ENCODE peak calls at places on chromosome X, in four cellular contexts. One of them, this sample, is unnamed. For H3K4me1 and H3K9me3, the result is how much of the 10 kb centered on the place peaks cover.

GRCh38 chrX:46840946-46841740 is 4.3 kb downstream of the RP2 start:
- DNase-seq in cardiac muscle cell: peak
- DNase-seq in IMR-90: no peak
- DNase-seq in A549: no peak
- DNase-seq in this sample: no peak

GRCh38 chrX:109862386-109862910 is 129.4 kb upstream of the ACSL4 start:
- DNase-seq in cardiac muscle cell: no peak
- DNase-seq in IMR-90: no peak
- DNase-seq in A549: no peak
- DNase-seq in this sample: no peak

GRCh38 chrX:102976793-102977495 is 39.9 kb downstream of the RAB40AL start:
- DNase-seq in cardiac muscle cell: peak
- DNase-seq in IMR-90: peak
- DNase-seq in A549: no peak
- DNase-seq in this sample: no peak

GRCh38 chrX:115948018-115948923 is 222.3 kb upstream of the AGTR2 start:
- DNase-seq in cardiac muscle cell: no peak
- DNase-seq in IMR-90: peak
- DNase-seq in A549: no peak
- DNase-seq in this sample: peak

GRCh38 chrX:68383540-68383939 is 49.8 kb downstream of the OPHN1 start:
- DNase-seq in cardiac muscle cell: no peak
- DNase-seq in IMR-90: no peak
- DNase-seq in A549: no peak
- DNase-seq in this sample: no peak

GRCh38 chrX:2931155-2931554 is 2.0 kb upstream of the ARSD start:
- DNase-seq in cardiac muscle cell: no peak
- DNase-seq in IMR-90: no peak
- DNase-seq in A549: no peak
- DNase-seq in this sample: no peak

GRCh38 chrX:17740137-17741122 is 3.1 kb downstream of the SCML1 start:
- DNase-seq in cardiac muscle cell: no peak
- DNase-seq in IMR-90: no peak
- DNase-seq in A549: no peak
- DNase-seq in this sample: no peak

GRCh38 chrX:15404712-15405111 is 20.5 kb upstream of the VEGFD start:
- DNase-seq in cardiac muscle cell: peak
- DNase-seq in IMR-90: peak
- DNase-seq in A549: no peak
- DNase-seq in this sample: no peak

GRCh38 chrX:9955506-9955905 is 11.7 kb upstream of the CLDN34 start:
- DNase-seq in cardiac muscle cell: peak
- DNase-seq in IMR-90: peak
- DNase-seq in A549: no peak
- DNase-seq in this sample: no peak

GRCh38 chrX:145817666-145818521 is at the start of gene SLITRK2:
- DNase-seq in cardiac muscle cell: peak
- DNase-seq in IMR-90: no peak
- DNase-seq in A549: no peak
- DNase-seq in this sample: no peak

GRCh38 chrX:153441296-153441695 is 4.6 kb downstream of the TREX2 start:
- DNase-seq in cardiac muscle cell: no peak
- DNase-seq in IMR-90: no peak
- DNase-seq in A549: no peak
- DNase-seq in this sample: no peak

GRCh38 chrX:42973321-42973720 is 195.4 kb upstream of the PPP1R2C start:
- DNase-seq in cardiac muscle cell: no peak
- DNase-seq in IMR-90: no peak
- DNase-seq in A549: no peak
- DNase-seq in this sample: no peak

GRCh38 chrX:22360129-22360528 is 87.4 kb downstream of the CBLL2 start:
- DNase-seq in cardiac muscle cell: no peak
- DNase-seq in IMR-90: no peak
- DNase-seq in A549: no peak
- DNase-seq in this sample: no peak

GRCh38 chrX:2707334-2707760 is 16.3 kb downstream of the CD99 start:
- DNase-seq in cardiac muscle cell: peak
- DNase-seq in IMR-90: peak
- DNase-seq in A549: peak
- DNase-seq in this sample: no peak

GRCh38 chrX:51053741-51054140 is 143.2 kb downstream of the BMP15 start:
- DNase-seq in cardiac muscle cell: no peak
- DNase-seq in IMR-90: no peak
- DNase-seq in A549: no peak
- DNase-seq in this sample: no peak

GRCh38 chrX:54530358-54530900 is 410 bp downstream of the GNL3L start:
- DNase-seq in cardiac muscle cell: no peak
- DNase-seq in IMR-90: no peak
- DNase-seq in A549: no peak
- DNase-seq in this sample: no peak

GRCh38 chrX:124440674-124441073 is 94.3 kb downstream of the SH2D1A start:
- DNase-seq in cardiac muscle cell: no peak
- DNase-seq in IMR-90: no peak
- DNase-seq in A549: no peak
- DNase-seq in this sample: no peak

GRCh38 chrX:150899191-150899757 is 806 bp upstream of the CD99L2 start:
- DNase-seq in cardiac muscle cell: peak
- DNase-seq in IMR-90: peak
- DNase-seq in A549: peak
- DNase-seq in this sample: peak

GRCh38 chrX:73262991-73263390 is 48.3 kb upstream of the NAP1L2 start:
- DNase-seq in cardiac muscle cell: no peak
- DNase-seq in IMR-90: no peak
- DNase-seq in A549: peak
- DNase-seq in this sample: peak

GRCh38 chrX:141936080-141936479 is 32.4 kb downstream of the MAGEC1 start:
- DNase-seq in cardiac muscle cell: peak
- DNase-seq in IMR-90: no peak
- DNase-seq in A549: no peak
- DNase-seq in this sample: no peak

GRCh38 chrX:1392376-1393130 is 640 bp upstream of the SLC25A6 start:
- DNase-seq in cardiac muscle cell: peak
- DNase-seq in IMR-90: peak
- DNase-seq in A549: peak
- DNase-seq in this sample: no peak

GRCh38 chrX:124619710-124620109 is 273.3 kb downstream of the SH2D1A start:
- DNase-seq in cardiac muscle cell: no peak
- DNase-seq in IMR-90: no peak
- DNase-seq in A549: no peak
- DNase-seq in this sample: no peak

GRCh38 chrX:84729809-84730208 is 227.6 kb upstream of the HDX start:
- DNase-seq in cardiac muscle cell: peak
- DNase-seq in IMR-90: peak
- DNase-seq in A549: peak
- DNase-seq in this sample: peak

GRCh38 chrX:131791608-131792355 is 231.3 kb upstream of the STK26 start:
- DNase-seq in cardiac muscle cell: no peak
- DNase-seq in IMR-90: peak
- DNase-seq in A549: no peak
- DNase-seq in this sample: no peak

GRCh38 chrX:124362761-124363160 is 16.4 kb downstream of the SH2D1A start:
- DNase-seq in cardiac muscle cell: no peak
- DNase-seq in IMR-90: no peak
- DNase-seq in A549: no peak
- DNase-seq in this sample: no peak

DNA sequence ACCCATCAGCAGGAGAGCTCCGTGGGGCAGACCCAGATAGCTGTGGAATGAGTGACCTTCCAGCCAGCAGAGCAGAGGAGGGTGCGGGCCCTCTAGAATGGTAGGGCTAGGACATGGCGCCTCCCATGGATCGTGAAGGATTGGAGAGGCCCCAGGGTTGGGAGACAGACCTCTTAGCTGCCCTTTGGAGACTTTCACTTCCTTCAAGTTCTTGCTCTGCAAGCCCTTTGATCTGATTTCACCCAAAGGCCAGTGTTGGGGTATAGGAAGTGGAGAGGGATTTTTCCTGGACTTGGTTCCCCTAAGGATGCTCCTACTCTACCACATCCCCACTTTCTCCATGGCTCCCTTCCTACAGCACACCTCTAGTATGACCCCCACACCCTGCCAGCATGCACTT is 3.0 kb downstream of the SASH3 start:
- DNase-seq in cardiac muscle cell: no peak
- DNase-seq in IMR-90: no peak
- DNase-seq in A549: no peak
- DNase-seq in this sample: no peak
- H3K4me1 ChIP-seq in cardiac muscle cell: under half
- H3K4me1 ChIP-seq in IMR-90: under half
- H3K4me1 ChIP-seq in A549: under half
- H3K4me1 ChIP-seq in this sample: half or more

GRCh38 chrX:111095974-111096870 is at the start of gene PAK3:
- DNase-seq in cardiac muscle cell: peak
- DNase-seq in IMR-90: peak
- DNase-seq in A549: no peak
- DNase-seq in this sample: peak
- H3K4me3 ChIP-seq in cardiac muscle cell: peak
- H3K4me3 ChIP-seq in IMR-90: peak
- H3K4me3 ChIP-seq in A549: peak
- H3K4me3 ChIP-seq in this sample: peak

DNA sequence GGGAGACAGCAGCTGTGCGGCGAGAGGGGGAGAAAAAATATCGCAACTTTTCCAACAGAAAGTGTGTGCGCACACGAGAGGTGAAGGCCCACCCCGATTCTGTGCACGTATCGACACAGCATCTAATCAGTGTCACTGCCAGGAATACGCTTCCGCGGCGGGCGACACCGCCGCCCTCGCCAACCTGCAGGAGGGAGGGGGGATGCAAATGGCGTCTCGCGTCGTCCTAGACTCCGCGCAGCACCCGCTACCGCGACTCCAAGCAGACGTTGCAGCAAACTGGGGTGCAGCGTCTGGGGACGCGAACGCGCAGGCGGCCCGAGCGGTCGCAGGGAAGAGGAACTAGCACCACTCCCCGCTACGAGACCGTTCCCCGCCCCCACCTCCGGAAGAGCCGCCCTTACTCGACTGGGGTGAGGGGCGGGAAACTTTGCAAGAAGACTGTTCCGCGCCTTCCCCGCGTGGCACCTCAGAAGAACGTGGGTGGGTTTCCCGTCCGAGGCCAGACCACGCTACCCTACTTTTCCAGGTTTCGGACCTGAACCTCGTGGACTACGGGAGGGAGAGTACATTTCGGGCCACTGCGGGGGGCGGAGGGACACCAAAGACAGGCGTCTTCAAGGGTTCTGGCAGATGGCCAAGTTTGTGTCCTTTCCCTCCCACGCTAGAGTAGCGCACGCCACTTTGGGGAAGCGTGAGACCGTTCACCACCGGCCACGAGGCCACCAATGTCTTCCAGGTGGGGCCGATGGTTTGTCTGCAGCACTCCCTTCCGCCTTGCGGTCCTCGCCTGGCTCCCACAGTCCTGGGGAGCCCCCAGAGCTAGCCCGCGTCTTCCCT is 77.9 kb upstream of the BCOR start:
- DNase-seq in cardiac muscle cell: peak
- DNase-seq in IMR-90: no peak
- DNase-seq in A549: peak
- DNase-seq in this sample: peak
- H3K9me3 ChIP-seq in cardiac muscle cell: under half
- H3K9me3 ChIP-seq in IMR-90: under half
- H3K9me3 ChIP-seq in A549: under half
- H3K9me3 ChIP-seq in this sample: under half

DNA sequence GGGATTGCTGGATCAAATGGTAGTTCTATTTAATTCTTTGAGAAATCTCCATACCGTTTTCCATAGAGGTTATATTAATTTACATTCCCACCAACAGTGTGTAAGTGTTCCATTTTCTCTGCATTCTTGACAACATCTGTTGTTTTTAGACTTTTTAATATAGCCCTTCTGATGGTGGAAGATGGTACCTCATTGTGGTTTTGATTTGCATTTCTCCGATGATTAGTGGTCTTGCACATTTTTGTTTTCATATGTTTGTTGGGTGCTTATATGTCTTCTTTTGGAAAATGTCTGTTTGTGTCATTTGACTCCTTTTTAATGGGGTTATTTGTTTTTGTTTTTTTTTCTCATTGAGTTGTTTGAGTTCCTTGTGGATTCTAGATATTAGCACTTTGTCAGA is 75.3 kb upstream of the PUDP start:
- DNase-seq in cardiac muscle cell: no peak
- DNase-seq in IMR-90: no peak
- DNase-seq in A549: no peak
- DNase-seq in this sample: no peak
- H3K4me1 ChIP-seq in cardiac muscle cell: under half
- H3K4me1 ChIP-seq in IMR-90: under half
- H3K4me1 ChIP-seq in A549: under half
- H3K4me1 ChIP-seq in this sample: under half

DNA sequence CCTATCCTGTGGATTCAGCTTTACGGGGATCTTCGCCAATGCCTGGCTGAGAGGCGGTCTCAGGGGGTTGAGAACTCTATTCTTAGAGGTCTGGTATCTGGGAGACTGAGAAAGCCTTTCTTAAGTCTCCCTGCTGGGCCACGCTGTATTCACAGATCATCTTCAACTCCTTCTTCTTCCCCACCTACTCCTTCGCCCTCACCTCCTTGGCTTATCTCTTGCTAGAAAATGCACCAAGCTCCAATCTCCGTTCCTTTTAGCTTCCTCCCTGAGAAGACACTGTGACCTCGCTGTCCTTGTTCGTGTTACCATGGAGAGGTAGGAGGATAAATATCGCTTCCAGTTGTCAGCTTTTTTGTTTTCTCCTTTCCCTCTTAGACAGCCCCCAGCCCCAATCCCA is 450 bp upstream of the KLF8 start:
- DNase-seq in cardiac muscle cell: no peak
- DNase-seq in IMR-90: no peak
- DNase-seq in A549: no peak
- DNase-seq in this sample: no peak
- H3K4me3 ChIP-seq in cardiac muscle cell: peak
- H3K4me3 ChIP-seq in IMR-90: no peak
- H3K4me3 ChIP-seq in A549: no peak
- H3K4me3 ChIP-seq in this sample: peak

GRCh38 chrX:30794497-30794896 is 94.6 kb downstream of the TAB3 start:
- DNase-seq in cardiac muscle cell: no peak
- DNase-seq in IMR-90: no peak
- DNase-seq in A549: no peak
- DNase-seq in this sample: no peak

GRCh38 chrX:30800901-30801300 is 88.2 kb downstream of the TAB3 start:
- DNase-seq in cardiac muscle cell: no peak
- DNase-seq in IMR-90: no peak
- DNase-seq in A549: no peak
- DNase-seq in this sample: no peak

GRCh38 chrX:30798810-30799209 is 90.2 kb downstream of the TAB3 start:
- DNase-seq in cardiac muscle cell: no peak
- DNase-seq in IMR-90: no peak
- DNase-seq in A549: no peak
- DNase-seq in this sample: no peak

GRCh38 chrX:30795981-30796958 is 92.8 kb downstream of the TAB3 start:
- DNase-seq in cardiac muscle cell: no peak
- DNase-seq in IMR-90: no peak
- DNase-seq in A549: no peak
- DNase-seq in this sample: no peak

GRCh38 chrX:30799327-30799726 is 89.7 kb downstream of the TAB3 start:
- DNase-seq in cardiac muscle cell: no peak
- DNase-seq in IMR-90: no peak
- DNase-seq in A549: no peak
- DNase-seq in this sample: no peak
- H3K9me3 ChIP-seq in cardiac muscle cell: under half
- H3K9me3 ChIP-seq in IMR-90: under half
- H3K9me3 ChIP-seq in A549: under half
- H3K9me3 ChIP-seq in this sample: under half

GRCh38 chrX:19860571-19860970 is 26.8 kb downstream of the SH3KBP1 start:
- DNase-seq in cardiac muscle cell: no peak
- DNase-seq in IMR-90: no peak
- DNase-seq in A549: no peak
- DNase-seq in this sample: no peak
- H3K4me1 ChIP-seq in cardiac muscle cell: under half
- H3K4me1 ChIP-seq in IMR-90: under half
- H3K4me1 ChIP-seq in A549: under half
- H3K4me1 ChIP-seq in this sample: under half

GRCh38 chrX:45750639-45751038 is 550.0 kb upstream of the DIPK2B start:
- DNase-seq in cardiac muscle cell: no peak
- DNase-seq in IMR-90: no peak
- DNase-seq in A549: no peak
- DNase-seq in this sample: no peak
- H3K4me3 ChIP-seq in cardiac muscle cell: no peak
- H3K4me3 ChIP-seq in IMR-90: no peak
- H3K4me3 ChIP-seq in A549: no peak
- H3K4me3 ChIP-seq in this sample: no peak